ENCODE peak calls at places on chromosomes 6 and 20, in nine cellular contexts. M is uterus, P is A549, X is fibroblast of lung, V is HL-60, D is ovary, W is tibial artery, H is brain microvascular endothelial cell, N is IMR-90. R is an unnamed sample.

GRCh38 chr20:22821081-22821480 is 214.0 kb upstream of the SSTR4 start:
- DNase-seq in D (no peak), P (no peak), N (no peak), V (no peak), X (no peak), W (no peak), H (no peak), M (no peak), R (no peak)

GRCh38 chr20:829531-829930 is 4.0 kb upstream of the FAM110A start:
- DNase-seq in D (no peak), N (peak; percentile 17), H (peak; percentile 22), M (no peak), P (no peak), W (no peak), X (no peak), V (no peak), R (no peak)

GRCh38 chr20:62143976-62144825 is 632 bp downstream of the SS18L1 start:
- DNase-seq in N (peak; percentile 60), M (peak; percentile 40), D (peak; percentile 46), H (no peak), W (peak; percentile 41), X (peak; percentile 66), V (no peak), P (peak; percentile 68), R (peak; percentile 66)

GRCh38 chr20:39855799-39856198 is 833.2 kb downstream of the MAFB start:
- DNase-seq in W (no peak), P (no peak), N (peak; percentile 79), V (no peak), D (no peak), M (no peak), X (peak; percentile 56), H (peak; percentile 42), R (no peak)

GRCh38 chr6:1916334-1916985 is 306.7 kb downstream of the FOXC1 start:
- DNase-seq in N (peak; percentile 83), H (peak; percentile 47), V (no peak), D (no peak), P (no peak), X (peak; percentile 41), W (no peak), M (no peak), R (no peak)

GRCh38 chr6:157264701-157265100 is 58.6 kb downstream of the TMEM242 start:
- DNase-seq in M (no peak), H (no peak), V (no peak), P (no peak), X (no peak), W (peak; percentile 19), N (no peak), D (no peak), R (no peak)

GRCh38 chr20:61926796-61927192 is 138.9 kb downstream of the TAF4 start:
- DNase-seq in P (no peak), W (no peak), H (no peak), V (no peak), M (no peak), X (no peak), N (no peak), D (no peak), R (no peak)

GRCh38 chr6:2047855-2048254 is 197.6 kb downstream of the GMDS start:
- DNase-seq in H (no peak), M (no peak), V (no peak), D (no peak), N (peak; percentile 47), X (peak; percentile 77), P (no peak), W (no peak), R (no peak)

GRCh38 chr6:3022765-3023662 is 23.3 kb downstream of the NQO2 start:
- DNase-seq in W (peak; percentile 33), N (no peak), D (no peak), V (peak; percentile 68), X (no peak), H (peak; percentile 2), M (no peak), P (no peak), R (no peak)

GRCh38 chr20:35013421-35014411 is 58.0 kb downstream of the MYH7B start:
- DNase-seq in P (no peak), M (no peak), X (no peak), V (no peak), N (no peak), W (no peak), H (no peak), D (no peak), R (no peak)

GRCh38 chr6:135054238-135054574 is 416 bp downstream of the HBS1L start:
- DNase-seq in P (no peak), M (no peak), H (no peak), W (no peak), D (no peak), X (no peak), V (no peak), N (peak; percentile 8), R (no peak)

GRCh38 chr6:52820198-52820597 is 16.6 kb upstream of the GSTA1 start:
- DNase-seq in N (peak; percentile 52), X (peak; percentile 48), D (no peak), V (no peak), H (no peak), P (no peak), M (no peak), W (no peak), R (no peak)

GRCh38 chr6:137011406-137011805 is 33.4 kb downstream of the IL20RA start:
- DNase-seq in V (no peak), N (no peak), X (no peak), M (no peak), D (no peak), P (no peak), W (no peak), H (no peak), R (no peak)

GRCh38 chr6:56677559-56677958 is 34.9 kb upstream of the DST start:
- DNase-seq in P (no peak), V (no peak), N (peak; percentile 72), X (peak; percentile 39), W (no peak), M (no peak), H (no peak), D (no peak), R (no peak)

GRCh38 chr6:134503542-134504281 is 185.8 kb upstream of the SGK1 start:
- DNase-seq in P (no peak), N (no peak), V (no peak), D (no peak), H (no peak), W (no peak), M (no peak), X (no peak), R (no peak)

GRCh38 chr6:14706378-14706929 is 539.4 kb upstream of the JARID2 start:
- DNase-seq in P (no peak), X (peak; percentile 97), W (peak; percentile 26), N (peak; percentile 100), V (no peak), M (peak; percentile 82), H (peak; percentile 100), D (peak; percentile 63), R (peak; percentile 64)

GRCh38 chr6:161215193-161215592 is 58.7 kb downstream of the AGPAT4 start:
- DNase-seq in D (no peak), P (no peak), W (no peak), M (no peak), N (peak; percentile 100), X (peak; percentile 100), V (no peak), H (peak; percentile 99), R (no peak)

GRCh38 chr6:30810813-30811329 is 66.5 kb upstream of the IER3 start:
- DNase-seq in D (no peak), N (no peak), X (no peak), M (no peak), H (no peak), W (no peak), V (no peak), P (no peak), R (no peak)

GRCh38 chr6:126052485-126052884 is 66.1 kb downstream of the TRMT11 start:
- DNase-seq in X (no peak), P (no peak), M (no peak), N (no peak), V (no peak), D (no peak), H (no peak), W (no peak), R (no peak)

GRCh38 chr6:36418558-36418957 is 24.1 kb downstream of the PXT1 start:
- DNase-seq in P (no peak), X (no peak), D (no peak), V (no peak), N (no peak), H (no peak), M (no peak), W (no peak), R (no peak)

GRCh38 chr6:84059082-84059481 is 25.5 kb downstream of the MRAP2 start:
- DNase-seq in W (no peak), H (no peak), X (no peak), D (no peak), V (no peak), M (no peak), N (no peak), P (no peak), R (no peak)
- H3K27ac ChIP-seq in W (no peak overlapping the region), H (no peak overlapping the region), X (no peak overlapping the region), D (no peak overlapping the region), V (no peak overlapping the region), M (no peak overlapping the region), N (no peak overlapping the region), P (no peak overlapping the region), R (no peak overlapping the region)

GRCh38 chr6:130932956-130933355 is 105.8 kb downstream of the SMLR1 start:
- DNase-seq in W (no peak), M (no peak), N (no peak), H (no peak), X (no peak), D (no peak), P (no peak), V (no peak), R (no peak)
- H3K27ac ChIP-seq in W (no peak overlapping the region), M (peak overlapping the region; percentile 28), N (peak overlapping the region; percentile 34), H (no peak overlapping the region), X (no peak overlapping the region), D (no peak overlapping the region), P (no peak overlapping the region), V (no peak overlapping the region), R (peak overlapping the region; percentile 31)

GRCh38 chr20:44609511-44610312 is 27.3 kb downstream of the PKIG start:
- DNase-seq in H (peak; percentile 77), X (peak; percentile 79), M (peak; percentile 90), N (peak; percentile 78), V (peak; percentile 52), W (peak; percentile 90), P (peak; percentile 95), D (peak; percentile 87), R (peak; percentile 89)
- H3K27ac ChIP-seq in H (peak overlapping the region; percentile 1), X (peak overlapping the region; percentile 70), M (peak overlapping the region; percentile 86), N (peak overlapping the region; percentile 46), V (peak overlapping the region; percentile 38), W (peak overlapping the region; percentile 86), P (peak overlapping the region; percentile 76), D (peak overlapping the region; percentile 79), R (peak overlapping the region; percentile 91)

DNA sequence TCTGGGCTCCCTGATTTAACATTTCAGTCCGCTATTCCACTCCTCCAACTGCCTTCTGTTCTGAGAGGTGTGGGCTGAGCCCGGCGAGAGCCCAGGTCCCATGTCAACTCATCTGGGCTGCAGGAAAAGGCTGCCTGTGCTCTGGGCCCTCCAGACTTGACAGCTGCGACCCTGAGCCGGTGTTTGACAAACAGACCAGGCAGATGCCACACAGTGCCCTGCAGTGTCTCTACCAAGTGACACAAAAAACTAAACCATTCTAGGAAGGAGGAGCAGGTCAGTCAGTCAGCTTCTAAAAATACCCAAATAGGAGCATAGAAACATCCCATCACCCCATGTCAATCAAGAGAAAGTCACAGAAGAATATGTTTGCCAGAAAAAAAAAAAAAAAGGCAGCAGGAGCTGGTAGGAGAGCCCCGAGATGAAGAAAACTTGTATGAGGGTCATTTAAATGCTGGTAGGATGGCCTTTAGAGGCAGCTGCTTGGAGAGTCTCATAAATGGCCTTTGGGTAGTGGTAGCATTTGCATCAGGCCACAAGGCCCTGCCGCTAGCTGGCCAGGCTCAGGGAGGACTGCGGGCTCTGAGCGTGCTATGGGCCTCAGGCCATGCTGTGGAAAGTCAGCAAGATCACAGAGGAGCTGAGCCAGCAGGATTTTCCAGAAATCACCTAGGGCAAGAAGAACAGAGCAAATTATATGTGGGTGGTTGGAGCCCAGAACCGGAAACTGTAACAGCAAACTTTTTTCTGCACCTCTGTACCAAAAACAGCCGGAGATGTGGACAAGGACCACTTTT is 36.6 kb upstream of the GFOD1 start:
- DNase-seq in P (no peak), M (no peak), D (no peak), V (no peak), N (no peak), W (no peak), H (no peak), X (no peak), R (no peak)
- H3K27ac ChIP-seq in P (no peak overlapping the region), M (no peak overlapping the region), D (no peak overlapping the region), V (no peak overlapping the region), N (no peak overlapping the region), W (no peak overlapping the region), H (no peak overlapping the region), X (no peak overlapping the region), R (peak overlapping the region; percentile 63)